ENCODE peak calls at places on chromosomes 6 and 20, in six cellular contexts. S is IMR-90, Z is transverse colon, W is body of pancreas, M is tibial nerve, Y is breast epithelium. B is an unnamed sample.

GRCh38 chr20:25859649-25860530 is 163.2 kb upstream of the ZNF337 start:
- DNase-seq in S (no peak), Z (peak; percentile 59), W (peak; percentile 80), M (peak; percentile 33), Y (no peak), B (peak; percentile 60)

GRCh38 chr6:11198663-11199603 is 33.5 kb downstream of the NEDD9 start:
- DNase-seq in S (no peak), Z (no peak), W (no peak), M (no peak), Y (no peak), B (no peak)

GRCh38 chr20:48149887-48150286 is 364.6 kb upstream of the SULF2 start:
- DNase-seq in S (no peak), Z (no peak), W (no peak), M (no peak), Y (no peak), B (no peak)

GRCh38 chr20:60862601-60863000 is 389.5 kb upstream of the CDH4 start:
- DNase-seq in S (no peak), Z (no peak), W (no peak), M (no peak), Y (no peak), B (no peak)

GRCh38 chr6:17281497-17282481 is 628 bp downstream of the RBM24 start:
- DNase-seq in S (peak; percentile 24), Z (peak; percentile 14), W (peak; percentile 3), M (peak; percentile 17), Y (no peak), B (no peak)

GRCh38 chr6:42929928-42930360 is 664 bp downstream of the CNPY3 start:
- DNase-seq in S (peak; percentile 82), Z (peak; percentile 48), W (peak; percentile 58), M (peak; percentile 13), Y (no peak), B (no peak)

GRCh38 chr6:163383912-163384311 is 30.6 kb upstream of the QKI start:
- DNase-seq in S (peak; percentile 21), Z (no peak), W (no peak), M (no peak), Y (no peak), B (no peak)

GRCh38 chr6:116575227-116575626 is 3.9 kb downstream of the RWDD1 start:
- DNase-seq in S (no peak), Z (no peak), W (no peak), M (no peak), Y (no peak), B (no peak)

GRCh38 chr6:149046822-149047246 is 270.7 kb upstream of the TAB2 start:
- DNase-seq in S (peak; percentile 58), Z (no peak), W (no peak), M (no peak), Y (no peak), B (no peak)

DNA sequence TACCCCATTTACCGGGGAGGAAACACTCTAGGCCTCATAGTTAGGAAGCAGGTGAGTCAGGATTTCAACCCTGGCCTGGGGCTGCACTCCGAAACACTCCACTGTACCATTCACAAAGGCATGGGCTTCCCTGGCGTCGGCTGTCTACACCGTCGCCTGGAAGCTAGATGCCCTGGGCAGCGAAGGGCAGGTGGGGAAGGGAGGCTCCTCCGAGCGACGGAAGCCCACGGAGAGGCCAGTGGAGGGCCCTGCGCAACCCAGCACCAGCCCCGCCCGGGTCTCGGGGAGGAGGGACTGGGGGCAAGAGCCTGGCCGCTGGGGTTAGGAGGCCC is 16.1 kb downstream of the SDCBP2 start:
- DNase-seq in S (no peak), Z (no peak), W (no peak), M (no peak), Y (no peak), B (no peak)
- TF ChIP-seq POLR2A in S (no peak), Z (no peak), W (no peak), M (no peak), Y (no peak), B (no peak)

GRCh38 chr20:34083137-34083536 is 28.9 kb downstream of the EIF2S2 start:
- DNase-seq in S (peak; percentile 86), Z (peak; percentile 32), W (peak; percentile 75), M (peak; percentile 67), Y (no peak), B (peak; percentile 85)
- TF ChIP-seq POLR2A in S (no peak), Z (no peak), W (no peak), M (no peak), Y (no peak), B (no peak)

DNA sequence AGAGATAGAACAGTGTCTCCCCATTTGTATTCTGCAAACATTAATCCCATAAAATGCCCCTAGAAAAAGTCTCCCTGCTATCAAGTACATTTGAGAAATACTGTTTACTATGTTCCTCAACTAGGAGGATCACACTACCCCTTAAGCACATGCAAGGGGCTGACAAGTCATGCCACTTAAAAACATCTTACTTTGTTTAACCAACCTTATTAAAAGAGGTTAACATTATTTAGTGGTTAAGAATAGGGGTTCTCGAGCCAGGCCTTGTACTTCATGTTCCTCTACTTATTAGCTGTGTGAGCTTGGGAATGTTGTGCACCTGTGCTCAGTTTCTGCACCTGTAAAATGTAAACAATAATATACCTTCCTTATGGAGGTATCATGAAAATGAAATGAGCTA is 113.7 kb downstream of the UBE3D start:
- DNase-seq in S (no peak), Z (no peak), W (no peak), M (no peak), Y (no peak), B (no peak)
- TF ChIP-seq POLR2A in S (no peak), Z (no peak), W (no peak), M (no peak), Y (no peak), B (no peak)

DNA sequence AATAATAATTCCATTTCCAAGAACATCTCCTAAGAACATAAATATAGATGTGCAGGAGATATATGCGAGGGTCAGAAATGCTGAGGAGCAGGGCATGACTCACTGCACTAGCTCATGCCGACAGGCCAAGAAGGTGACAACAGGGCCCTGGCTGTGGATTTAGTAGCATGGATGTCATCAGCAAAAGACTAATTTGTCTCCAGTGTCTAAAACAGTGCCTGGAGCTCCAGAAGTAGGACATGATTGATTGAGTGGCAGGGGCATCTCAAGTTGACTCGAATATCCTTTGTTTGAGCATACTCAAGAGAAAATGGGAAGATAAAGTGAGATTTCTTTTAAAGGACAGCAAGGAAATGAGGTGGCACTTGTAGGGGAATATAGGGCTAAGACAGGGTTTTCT is 207.1 kb upstream of the FOXA2 start:
- DNase-seq in S (no peak), Z (no peak), W (no peak), M (no peak), Y (no peak), B (no peak)
- TF ChIP-seq POLR2A in S (no peak), Z (no peak), W (no peak), M (no peak), Y (no peak), B (no peak)